ENCODE peak calls at places on chromosome 13, in six cellular contexts. One of them, this sample, is unnamed.

GRCh38 chr13:36026556-36026955 is 104.6 kb downstream of the DCLK1 start:
- DNase-seq in IMR-90: no peak
- DNase-seq in GM12878: no peak
- DNase-seq in A549: no peak
- DNase-seq in HepG2: no peak
- DNase-seq in K562: no peak
- DNase-seq in this sample: no peak

GRCh38 chr13:20869540-20869939 is 33.0 kb downstream of the XPO4 start:
- DNase-seq in IMR-90: peak
- DNase-seq in GM12878: no peak
- DNase-seq in A549: no peak
- DNase-seq in HepG2: no peak
- DNase-seq in K562: no peak
- DNase-seq in this sample: no peak

GRCh38 chr13:76667551-76667950 is 218.7 kb downstream of the KCTD12 start:
- DNase-seq in IMR-90: peak
- DNase-seq in GM12878: no peak
- DNase-seq in A549: no peak
- DNase-seq in HepG2: no peak
- DNase-seq in K562: no peak
- DNase-seq in this sample: no peak

GRCh38 chr13:100212904-100213538 is 124.1 kb downstream of the PCCA start:
- DNase-seq in IMR-90: no peak
- DNase-seq in GM12878: no peak
- DNase-seq in A549: no peak
- DNase-seq in HepG2: no peak
- DNase-seq in K562: no peak
- DNase-seq in this sample: no peak

GRCh38 chr13:97506511-97506910 is 72.5 kb downstream of the RAP2A start:
- DNase-seq in IMR-90: peak
- DNase-seq in GM12878: no peak
- DNase-seq in A549: no peak
- DNase-seq in HepG2: no peak
- DNase-seq in K562: no peak
- DNase-seq in this sample: no peak

GRCh38 chr13:80339841-80340642 is 884 bp downstream of the SPRY2 start:
- DNase-seq in IMR-90: peak
- DNase-seq in GM12878: no peak
- DNase-seq in A549: no peak
- DNase-seq in HepG2: peak
- DNase-seq in K562: peak
- DNase-seq in this sample: peak

GRCh38 chr13:21034602-21035190 is 26.7 kb downstream of the LATS2 start:
- DNase-seq in IMR-90: no peak
- DNase-seq in GM12878: no peak
- DNase-seq in A549: no peak
- DNase-seq in HepG2: no peak
- DNase-seq in K562: no peak
- DNase-seq in this sample: no peak

GRCh38 chr13:96650301-96650886 is 343.9 kb downstream of the OXGR1 start:
- DNase-seq in IMR-90: no peak
- DNase-seq in GM12878: peak
- DNase-seq in A549: no peak
- DNase-seq in HepG2: no peak
- DNase-seq in K562: no peak
- DNase-seq in this sample: no peak

GRCh38 chr13:46166221-46166584 is 15.8 kb downstream of the LCP1 start:
- DNase-seq in IMR-90: no peak
- DNase-seq in GM12878: no peak
- DNase-seq in A549: no peak
- DNase-seq in HepG2: no peak
- DNase-seq in K562: no peak
- DNase-seq in this sample: no peak

GRCh38 chr13:99989376-99990044 is 7.9 kb downstream of the ZIC2 start:
- DNase-seq in IMR-90: no peak
- DNase-seq in GM12878: no peak
- DNase-seq in A549: no peak
- DNase-seq in HepG2: no peak
- DNase-seq in K562: no peak
- DNase-seq in this sample: no peak

GRCh38 chr13:107845911-107846310 is 369.4 kb downstream of the LIG4 start:
- DNase-seq in IMR-90: no peak
- DNase-seq in GM12878: no peak
- DNase-seq in A549: no peak
- DNase-seq in HepG2: no peak
- DNase-seq in K562: no peak
- DNase-seq in this sample: no peak

GRCh38 chr13:26529441-26529840 is 28.0 kb upstream of the WASF3 start:
- DNase-seq in IMR-90: peak
- DNase-seq in GM12878: no peak
- DNase-seq in A549: no peak
- DNase-seq in HepG2: peak
- DNase-seq in K562: peak
- DNase-seq in this sample: peak

GRCh38 chr13:19845758-19846157 is 17.7 kb downstream of the ZMYM5 start:
- DNase-seq in IMR-90: peak
- DNase-seq in GM12878: no peak
- DNase-seq in A549: peak
- DNase-seq in HepG2: peak
- DNase-seq in K562: peak
- DNase-seq in this sample: peak

GRCh38 chr13:22740264-22740663 is 440.5 kb upstream of the SGCG start:
- DNase-seq in IMR-90: no peak
- DNase-seq in GM12878: no peak
- DNase-seq in A549: no peak
- DNase-seq in HepG2: no peak
- DNase-seq in K562: no peak
- DNase-seq in this sample: no peak

GRCh38 chr13:30443957-30444404 is 21.7 kb downstream of the UBE2L5 start:
- DNase-seq in IMR-90: no peak
- DNase-seq in GM12878: no peak
- DNase-seq in A549: no peak
- DNase-seq in HepG2: no peak
- DNase-seq in K562: no peak
- DNase-seq in this sample: no peak

GRCh38 chr13:95530178-95530577 is 22.3 kb upstream of the CLDN10 start:
- DNase-seq in IMR-90: peak
- DNase-seq in GM12878: no peak
- DNase-seq in A549: no peak
- DNase-seq in HepG2: peak
- DNase-seq in K562: no peak
- DNase-seq in this sample: no peak

GRCh38 chr13:23159205-23159586 is 21.6 kb upstream of the SGCG start:
- DNase-seq in IMR-90: peak
- DNase-seq in GM12878: no peak
- DNase-seq in A549: peak
- DNase-seq in HepG2: peak
- DNase-seq in K562: peak
- DNase-seq in this sample: peak

GRCh38 chr13:98581971-98582702 is 5.2 kb upstream of the STK24 start:
- DNase-seq in IMR-90: peak
- DNase-seq in GM12878: no peak
- DNase-seq in A549: no peak
- DNase-seq in HepG2: no peak
- DNase-seq in K562: no peak
- DNase-seq in this sample: no peak

GRCh38 chr13:22757530-22758120 is 423.2 kb upstream of the SGCG start:
- DNase-seq in IMR-90: peak
- DNase-seq in GM12878: no peak
- DNase-seq in A549: no peak
- DNase-seq in HepG2: no peak
- DNase-seq in K562: no peak
- DNase-seq in this sample: no peak

GRCh38 chr13:40116008-40116407 is 460.5 kb downstream of the COG6 start:
- DNase-seq in IMR-90: peak
- DNase-seq in GM12878: peak
- DNase-seq in A549: peak
- DNase-seq in HepG2: peak
- DNase-seq in K562: peak
- DNase-seq in this sample: peak

GRCh38 chr13:24348797-24349515 is 39.6 kb downstream of the C1QTNF9 start:
- DNase-seq in IMR-90: no peak
- DNase-seq in GM12878: no peak
- DNase-seq in A549: no peak
- DNase-seq in HepG2: no peak
- DNase-seq in K562: no peak
- DNase-seq in this sample: no peak

GRCh38 chr13:113470073-113470472 is 16.8 kb upstream of the ADPRHL1 start:
- DNase-seq in IMR-90: no peak
- DNase-seq in GM12878: no peak
- DNase-seq in A549: no peak
- DNase-seq in HepG2: no peak
- DNase-seq in K562: no peak
- DNase-seq in this sample: no peak

GRCh38 chr13:30431269-30431950 is 9.1 kb downstream of the UBE2L5 start:
- DNase-seq in IMR-90: peak
- DNase-seq in GM12878: no peak
- DNase-seq in A549: peak
- DNase-seq in HepG2: no peak
- DNase-seq in K562: no peak
- DNase-seq in this sample: no peak

GRCh38 chr13:20415694-20416107 is 110.0 kb downstream of the CRYL1 start:
- DNase-seq in IMR-90: no peak
- DNase-seq in GM12878: no peak
- DNase-seq in A549: no peak
- DNase-seq in HepG2: no peak
- DNase-seq in K562: no peak
- DNase-seq in this sample: no peak

GRCh38 chr13:26749285-26749684 is 11.3 kb downstream of the GPR12 start:
- DNase-seq in IMR-90: no peak
- DNase-seq in GM12878: no peak
- DNase-seq in A549: no peak
- DNase-seq in HepG2: no peak
- DNase-seq in K562: peak
- DNase-seq in this sample: no peak

GRCh38 chr13:98172570-98173405 is 4.3 kb downstream of the RNF113B start:
- DNase-seq in IMR-90: peak
- DNase-seq in GM12878: no peak
- DNase-seq in A549: no peak
- DNase-seq in HepG2: no peak
- DNase-seq in K562: no peak
- DNase-seq in this sample: no peak

GRCh38 chr13:27034678-27035111 is 136.9 kb downstream of the USP12 start:
- DNase-seq in IMR-90: no peak
- DNase-seq in GM12878: no peak
- DNase-seq in A549: no peak
- DNase-seq in HepG2: no peak
- DNase-seq in K562: no peak
- DNase-seq in this sample: no peak

GRCh38 chr13:80363890-80364503 is 23.1 kb upstream of the SPRY2 start:
- DNase-seq in IMR-90: peak
- DNase-seq in GM12878: no peak
- DNase-seq in A549: no peak
- DNase-seq in HepG2: peak
- DNase-seq in K562: no peak
- DNase-seq in this sample: peak

GRCh38 chr13:99577934-99578917 is 77.0 kb downstream of the TM9SF2 start:
- DNase-seq in IMR-90: no peak
- DNase-seq in GM12878: no peak
- DNase-seq in A549: no peak
- DNase-seq in HepG2: peak
- DNase-seq in K562: peak
- DNase-seq in this sample: no peak

GRCh38 chr13:80010286-80010831 is 330.6 kb downstream of the SPRY2 start:
- DNase-seq in IMR-90: no peak
- DNase-seq in GM12878: no peak
- DNase-seq in A549: no peak
- DNase-seq in HepG2: no peak
- DNase-seq in K562: no peak
- DNase-seq in this sample: no peak

GRCh38 chr13:94232956-94233355 is 246.5 kb downstream of the DCT start:
- DNase-seq in IMR-90: no peak
- DNase-seq in GM12878: no peak
- DNase-seq in A549: no peak
- DNase-seq in HepG2: no peak
- DNase-seq in K562: no peak
- DNase-seq in this sample: no peak

DNA sequence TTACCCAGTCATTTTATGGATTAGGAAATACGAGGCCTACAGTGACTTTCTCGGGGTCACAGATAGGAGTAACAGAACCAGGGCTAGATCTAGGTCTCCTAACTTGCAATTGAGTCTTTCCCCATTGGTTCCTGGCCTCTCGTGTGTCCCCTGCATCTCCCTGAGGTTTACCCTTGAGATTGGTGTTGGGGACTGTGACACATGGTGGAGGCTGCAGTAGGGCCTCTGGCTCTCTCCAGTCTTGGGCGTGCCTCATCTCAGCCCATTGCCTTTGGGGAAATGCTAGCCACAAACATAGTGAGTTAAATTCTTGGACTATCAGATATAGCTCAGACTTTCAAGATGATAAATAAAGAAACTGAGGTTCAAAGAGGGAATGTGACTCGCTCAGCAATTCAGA is 212.1 kb downstream of the KCNRG start:
- DNase-seq in IMR-90: no peak
- DNase-seq in GM12878: no peak
- DNase-seq in A549: no peak
- DNase-seq in HepG2: no peak
- DNase-seq in K562: no peak
- DNase-seq in this sample: no peak
- TF ChIP-seq BHLHE40 in IMR-90: no peak
- TF ChIP-seq BHLHE40 in GM12878: no peak
- TF ChIP-seq BHLHE40 in A549: no peak
- TF ChIP-seq BHLHE40 in HepG2: no peak
- TF ChIP-seq BHLHE40 in K562: no peak
- TF ChIP-seq BHLHE40 in this sample: no peak

GRCh38 chr13:37187611-37188010 is 82.1 kb upstream of the CSNK1A1L start:
- DNase-seq in IMR-90: no peak
- DNase-seq in GM12878: no peak
- DNase-seq in A549: no peak
- DNase-seq in HepG2: no peak
- DNase-seq in K562: no peak
- DNase-seq in this sample: no peak
- TF ChIP-seq BHLHE40 in IMR-90: no peak
- TF ChIP-seq BHLHE40 in GM12878: no peak
- TF ChIP-seq BHLHE40 in A549: no peak
- TF ChIP-seq BHLHE40 in HepG2: no peak
- TF ChIP-seq BHLHE40 in K562: no peak
- TF ChIP-seq BHLHE40 in this sample: no peak

DNA sequence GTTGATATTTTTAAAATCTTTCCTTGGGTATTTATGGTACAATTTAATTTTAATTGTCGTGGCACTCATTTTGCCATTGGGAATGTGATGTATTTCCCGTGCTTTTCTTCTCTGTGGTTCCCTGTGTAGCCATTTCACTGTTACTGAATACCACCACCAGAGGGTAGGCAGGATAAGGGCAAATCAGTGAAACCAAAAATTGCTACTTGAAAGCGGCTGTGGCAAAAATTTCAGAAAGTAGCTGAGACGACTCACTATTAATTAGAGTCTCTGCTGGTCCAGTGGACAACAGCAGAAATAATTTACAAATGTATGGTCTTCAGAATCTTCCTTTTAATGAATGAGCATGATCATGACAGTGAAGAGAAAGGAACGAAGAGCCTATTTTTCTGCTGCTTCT is 34.4 kb upstream of the MIR17HG start:
- DNase-seq in IMR-90: peak
- DNase-seq in GM12878: no peak
- DNase-seq in A549: peak
- DNase-seq in HepG2: peak
- DNase-seq in K562: no peak
- DNase-seq in this sample: peak
- TF ChIP-seq BHLHE40 in IMR-90: no peak
- TF ChIP-seq BHLHE40 in GM12878: no peak
- TF ChIP-seq BHLHE40 in A549: no peak
- TF ChIP-seq BHLHE40 in HepG2: no peak
- TF ChIP-seq BHLHE40 in K562: no peak
- TF ChIP-seq BHLHE40 in this sample: no peak

GRCh38 chr13:41652735-41653361 is 195.5 kb downstream of the RGCC start:
- DNase-seq in IMR-90: peak
- DNase-seq in GM12878: no peak
- DNase-seq in A549: peak
- DNase-seq in HepG2: peak
- DNase-seq in K562: peak
- DNase-seq in this sample: no peak
- TF ChIP-seq BHLHE40 in IMR-90: no peak
- TF ChIP-seq BHLHE40 in GM12878: no peak
- TF ChIP-seq BHLHE40 in A549: no peak
- TF ChIP-seq BHLHE40 in HepG2: no peak
- TF ChIP-seq BHLHE40 in K562: no peak
- TF ChIP-seq BHLHE40 in this sample: no peak

This sample was measured in HEK293T.